ENCODE peak calls at places on chromosomes 13 and 19, in four cellular contexts. O, B, G and N are unnamed samples.

GRCh38 chr19:4229179-4229931 is at the start of gene EBI3:
- DNase-seq in B (no peak), G (peak), O (no peak), N (no peak)

GRCh38 chr19:32164384-32164992 is 180.9 kb upstream of the ZNF507 start:
- DNase-seq in O (peak), G (no peak), B (no peak), N (no peak)

GRCh38 chr19:28847468-28847867 is 365.5 kb downstream of the UQCRFS1 start:
- DNase-seq in B (no peak), G (no peak), O (no peak), N (no peak)

GRCh38 chr19:11921852-11922495 is 2.9 kb upstream of the ZNF700 start:
- DNase-seq in O (no peak), G (no peak), B (no peak), N (no peak)

GRCh38 chr19:7917292-7918061 is 2.7 kb upstream of the SNAPC2 start:
- DNase-seq in B (no peak), O (peak), G (no peak), N (peak)

GRCh38 chr19:4974855-4975469 is 6.0 kb downstream of the KDM4B start:
- DNase-seq in O (no peak), B (no peak), G (no peak), N (no peak)

GRCh38 chr19:5290336-5291262 is 50.0 kb downstream of the PTPRS start:
- DNase-seq in O (no peak), B (no peak), G (no peak), N (peak)

GRCh38 chr19:24099829-24100228 is 12.8 kb downstream of the ZNF254 start:
- DNase-seq in G (no peak), O (no peak), B (no peak), N (no peak)

GRCh38 chr13:51276684-51277083 is 54.5 kb downstream of the FAM124A start:
- DNase-seq in G (no peak), B (no peak), O (peak), N (no peak)

GRCh38 chr13:94280357-94280756 is 199.1 kb downstream of the DCT start:
- DNase-seq in B (no peak), O (no peak), G (no peak), N (no peak)

GRCh38 chr13:95300625-95301134 is 571 bp downstream of the ABCC4 start:
- DNase-seq in G (no peak), O (peak), B (peak), N (peak)

GRCh38 chr19:16447015-16447384 is 24.8 kb downstream of the EPS15L1 start:
- DNase-seq in B (peak), G (peak), O (no peak), N (no peak)

GRCh38 chr19:13098291-13099072 is 4.2 kb downstream of the LYL1 start:
- DNase-seq in O (peak), B (no peak), G (no peak), N (no peak)

GRCh38 chr19:2443785-2444182 is 13.0 kb downstream of the LMNB2 start:
- DNase-seq in B (no peak), O (no peak), G (no peak), N (no peak)

GRCh38 chr13:22848539-22849052 is 332.2 kb upstream of the SGCG start:
- DNase-seq in O (peak), B (peak), G (no peak), N (peak)

GRCh38 chr19:35279374-35279773 is 3.0 kb upstream of the HAMP start:
- DNase-seq in O (no peak), B (no peak), G (no peak), N (no peak)

GRCh38 chr19:43290568-43291359 is 21.4 kb upstream of the PSG9 start:
- DNase-seq in O (peak), G (no peak), B (no peak), N (no peak)

GRCh38 chr13:112116187-112116950 is 49.4 kb downstream of the SOX1 start:
- DNase-seq in G (no peak), O (no peak), B (no peak), N (no peak)

GRCh38 chr13:41916173-41916954 is 44.5 kb downstream of the VWA8 start:
- DNase-seq in G (peak), O (no peak), B (no peak), N (no peak)

GRCh38 chr19:54674021-54674617 is 11.3 kb downstream of the LILRB4 start:
- DNase-seq in O (no peak), G (no peak), B (peak), N (peak)

GRCh38 chr19:5985098-5985783 is 7.3 kb upstream of the RANBP3 start:
- DNase-seq in B (no peak), O (no peak), G (no peak), N (no peak)

GRCh38 chr13:74883834-74884233 is 598.1 kb downstream of the TBC1D4 start:
- DNase-seq in O (no peak), G (no peak), B (no peak), N (no peak)

GRCh38 chr13:65894049-65894448 is 1336.1 kb downstream of the PCDH9 start:
- DNase-seq in B (no peak), O (no peak), G (no peak), N (no peak)

GRCh38 chr19:5324947-5325346 is 15.7 kb downstream of the PTPRS start:
- DNase-seq in O (no peak), B (no peak), G (no peak), N (no peak)

GRCh38 chr13:30576528-30576927 is 41.2 kb upstream of the USPL1 start:
- DNase-seq in O (no peak), G (no peak), B (peak), N (no peak)

GRCh38 chr19:55552620-55553019 is 7.3 kb upstream of the SBK3 start:
- DNase-seq in B (peak), O (no peak), G (no peak), N (no peak)

GRCh38 chr13:26253262-26253786 is 605 bp upstream of the CDK8 start:
- DNase-seq in G (no peak), B (no peak), O (no peak), N (no peak)

GRCh38 chr13:79079351-79079839 is 326.7 kb downstream of the RBM26 start:
- DNase-seq in B (no peak), O (no peak), G (no peak), N (no peak)

GRCh38 chr19:29290853-29291252 is 77.9 kb upstream of the UQCRFS1 start:
- DNase-seq in O (no peak), B (no peak), G (no peak), N (no peak)

GRCh38 chr19:41445575-41445974 is 2.6 kb downstream of the ERICH4 start:
- DNase-seq in O (peak), G (no peak), B (no peak), N (no peak)

GRCh38 chr19:2775556-2776430 is 7.3 kb downstream of the SGTA start:
- DNase-seq in B (peak), O (no peak), G (no peak), N (no peak)

GRCh38 chr19:38057954-38058690 is 151.1 kb downstream of the SIPA1L3 start:
- DNase-seq in B (peak), O (no peak), G (no peak), N (peak)

GRCh38 chr19:48194041-48194871 is 23.8 kb downstream of the ZSWIM9 start:
- DNase-seq in O (peak), G (no peak), B (peak), N (peak)

GRCh38 chr13:91278888-91279287 is 68.6 kb upstream of the MIR17HG start:
- DNase-seq in O (no peak), G (no peak), B (no peak), N (no peak)

GRCh38 chr19:13363235-13363634 is 143.0 kb downstream of the CACNA1A start:
- DNase-seq in B (no peak), O (no peak), G (no peak), N (no peak)

GRCh38 chr19:54415901-54416621 is 797 bp downstream of the TTYH1 start:
- DNase-seq in B (no peak), O (peak), G (no peak), N (no peak)

GRCh38 chr13:102589291-102589822 is 7.4 kb upstream of the TPP2 start:
- DNase-seq in B (no peak), G (no peak), O (no peak), N (no peak)

GRCh38 chr13:44163108-44163507 is 210.5 kb upstream of the SERP2 start:
- DNase-seq in O (no peak), G (no peak), B (no peak), N (no peak)
- TF ChIP-seq TCF12 in O (no peak), G (no peak), B (no peak), N (no peak)

GRCh38 chr19:10817291-10818038 is 18.5 kb downstream of the TMED1 start:
- DNase-seq in B (no peak), G (no peak), O (no peak), N (peak)
- TF ChIP-seq TCF12 in B (no peak), G (no peak), O (no peak), N (peak)

DNA sequence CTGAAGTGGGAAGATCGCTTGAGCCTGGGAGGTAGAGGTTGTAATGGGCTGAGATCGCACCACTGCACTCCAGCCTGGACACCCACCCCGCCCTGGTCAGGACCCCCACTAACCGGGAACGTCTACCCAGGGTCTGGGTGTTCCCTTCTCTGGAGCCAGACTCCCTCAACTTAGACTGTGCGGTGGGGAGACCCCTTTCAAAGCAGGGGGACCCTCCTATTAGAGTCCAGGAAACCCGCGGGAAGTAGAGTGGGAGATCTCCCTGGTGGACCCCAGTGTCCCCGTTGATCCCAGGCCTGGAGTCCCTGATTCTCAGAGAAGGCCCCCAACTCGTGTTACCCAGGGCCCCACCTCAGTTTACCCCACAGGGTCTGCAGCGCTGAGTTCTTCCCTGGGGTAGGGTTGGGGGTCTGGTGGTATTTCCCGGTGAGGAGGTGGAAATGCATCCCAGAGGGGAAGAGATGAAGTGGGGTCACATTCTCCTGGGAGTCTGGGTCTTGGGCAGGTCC is 6.1 kb upstream of the ARRDC2 start:
- DNase-seq in G (no peak), O (no peak), B (no peak), N (peak)
- TF ChIP-seq TCF12 in G (no peak), O (no peak), B (no peak), N (no peak)

DNA sequence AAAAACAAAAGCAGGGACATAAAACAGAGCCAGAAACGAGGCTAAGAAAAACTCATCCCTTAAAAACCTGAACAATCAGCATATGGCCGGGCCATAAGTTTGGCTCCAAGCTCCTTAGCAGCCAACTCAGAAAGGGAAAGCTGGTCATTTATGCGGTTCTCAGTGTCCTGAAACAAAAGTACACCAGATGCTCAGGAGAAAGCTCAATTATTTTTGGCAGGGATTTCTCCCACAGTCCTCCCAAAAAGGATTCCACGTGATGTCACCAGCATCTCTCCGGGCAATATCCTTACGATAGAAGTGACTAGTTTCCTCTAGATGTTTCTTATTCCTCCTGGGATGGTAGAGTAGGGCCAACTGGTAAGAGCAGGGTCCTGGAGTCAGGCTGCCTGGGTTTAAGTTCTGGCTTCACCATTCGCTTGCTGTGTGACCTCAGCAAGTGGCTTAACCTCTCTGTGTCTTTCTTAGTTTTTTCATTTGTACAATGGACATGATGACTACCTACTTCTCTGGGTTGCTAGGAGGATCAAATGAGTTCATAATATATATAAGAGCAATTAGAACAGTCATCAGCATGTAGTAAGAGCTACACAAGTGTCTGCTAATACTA is 34.0 kb downstream of the PIN1 start:
- DNase-seq in O (no peak), B (no peak), G (no peak), N (no peak)
- TF ChIP-seq TCF12 in O (no peak), B (no peak), G (no peak), N (no peak)

GRCh38 chr19:21084343-21084742 is 2.3 kb downstream of the ZNF714 start:
- DNase-seq in O (no peak), B (no peak), G (peak), N (no peak)
- TF ChIP-seq TCF12 in O (no peak), B (no peak), G (no peak), N (no peak)

GRCh38 chr19:49422407-49423277 is 599 bp downstream of the PTH2 start:
- DNase-seq in B (no peak), G (no peak), O (peak), N (peak)
- TF ChIP-seq TCF12 in B (no peak), G (no peak), O (no peak), N (no peak)

DNA sequence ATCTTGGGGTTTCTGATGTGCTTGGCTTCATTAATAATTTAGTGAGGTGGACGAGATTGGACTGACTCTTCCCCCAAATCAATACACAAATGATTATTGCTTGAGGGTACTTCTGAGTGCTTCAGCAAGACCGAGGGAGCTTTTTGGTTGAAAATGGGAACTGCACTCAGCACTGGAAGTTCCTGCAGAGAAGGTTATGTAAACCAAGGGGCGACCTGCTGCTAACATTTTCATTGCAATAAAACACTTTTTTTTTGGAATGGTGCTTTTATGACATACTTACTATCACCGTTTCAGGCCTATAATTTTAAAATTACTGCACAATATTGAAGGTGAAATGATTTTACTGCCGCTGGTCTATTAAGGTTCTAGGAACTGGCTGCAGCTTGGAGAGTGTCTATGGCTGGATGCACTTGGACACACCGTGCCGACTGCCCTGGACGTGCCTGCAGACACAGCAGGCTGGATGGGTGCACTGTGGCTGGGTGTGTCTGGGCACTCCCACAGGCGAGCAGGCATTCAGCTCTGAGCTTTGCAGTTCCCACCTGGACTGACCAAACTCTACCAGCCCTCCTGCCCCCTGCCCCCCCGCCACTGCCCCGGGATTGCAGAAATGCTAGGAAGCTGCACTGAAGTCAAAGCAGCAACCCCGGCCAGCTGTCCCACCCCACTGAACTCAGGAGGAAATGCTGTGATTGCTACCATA is 7.1 kb upstream of the LRP3 start:
- DNase-seq in G (no peak), O (no peak), B (no peak), N (no peak)
- TF ChIP-seq TCF12 in G (no peak), O (no peak), B (no peak), N (no peak)